ENCODE peak calls at places on chromosomes 7 and 10, in seven cellular contexts. V is activated T-helper 1 cell treated with anti-CD3 and anti-CD28 coated beads, Interleukin-12 subunit alpha, Interleukin-12 subunit beta, Interleukin-2, Interleukin-4 antibody, amounts not matched to agents 30 ng/mL and 10 ng/mL and 1 ng/mL, durations not matched to agents 14 hours and 24 hours and 36 hours; U is fibroblast of the conjunctiva; X is WERI-Rb-1; C is activated CD8-positive, alpha-beta memory T cell treated with anti-CD3 and anti-CD28 coated beads, Interleukin-2, amount 50 U/mL, for 4 hours; R is DND-41; P is stimulated activated CD8-positive, alpha-beta memory T cell treated with anti-CD3 and anti-CD28 coated beads, Interleukin-15, amount 100 ng/mL, for 4 hours. J is an unnamed sample.

GRCh38 chr10:18099420-18099819 is 40.8 kb upstream of the CACNB2 start:
- DNase-seq in R (no peak), C (no peak), P (no peak), U (no peak), V (no peak), X (no peak), J (no peak)

GRCh38 chr10:79374312-79375191 is 27.3 kb downstream of the PPIF start:
- DNase-seq in C (peak), R (peak), U (peak), V (peak), P (peak), X (peak), J (peak)

GRCh38 chr7:157476201-157476600 is 139.4 kb downstream of the DNAJB6 start:
- DNase-seq in C (no peak), V (no peak), R (no peak), U (no peak), P (no peak), X (no peak), J (no peak)

GRCh38 chr10:107168739-107169138 is 4.2 kb upstream of the SORCS1 start:
- DNase-seq in P (no peak), V (no peak), X (no peak), U (no peak), R (no peak), C (no peak), J (no peak)

GRCh38 chr10:131676046-131676445 is 224.8 kb upstream of the PPP2R2D start:
- DNase-seq in V (no peak), R (no peak), C (no peak), P (no peak), U (no peak), X (no peak), J (no peak)

GRCh38 chr10:7750222-7750621 is 37.6 kb downstream of the KIN start:
- DNase-seq in C (no peak), U (no peak), X (no peak), P (no peak), R (no peak), V (no peak), J (no peak)

GRCh38 chr7:16583834-16584233 is 57.2 kb downstream of the LRRC72 start:
- DNase-seq in P (no peak), U (no peak), R (no peak), C (no peak), X (no peak), V (no peak), J (no peak)

GRCh38 chr10:11701451-11702095 is 40.6 kb upstream of the ECHDC3 start:
- DNase-seq in X (no peak), U (no peak), C (no peak), V (no peak), P (no peak), R (no peak), J (no peak)

GRCh38 chr10:70891636-70892035 is 3.3 kb upstream of the PCBD1 start:
- DNase-seq in V (no peak), U (no peak), P (no peak), C (no peak), X (no peak), R (no peak), J (no peak)

GRCh38 chr7:33039257-33039904 is 23.2 kb downstream of the NT5C3A start:
- DNase-seq in X (no peak), C (no peak), P (no peak), R (no peak), V (no peak), U (no peak), J (no peak)

GRCh38 chr7:25979605-25980004 is 172.4 kb upstream of the NFE2L3 start:
- DNase-seq in U (no peak), C (no peak), R (no peak), X (no peak), V (no peak), P (no peak), J (no peak)

GRCh38 chr7:151071032-151071866 is 9.4 kb downstream of the FASTK start:
- DNase-seq in X (no peak), R (no peak), U (no peak), V (no peak), P (no peak), C (no peak), J (no peak)

GRCh38 chr7:27210441-27211083 is 10.7 kb upstream of the HOXA13 start:
- DNase-seq in U (peak), C (peak), V (no peak), P (no peak), X (peak), R (peak), J (no peak)

GRCh38 chr7:148722340-148723165 is 23.9 kb downstream of the CUL1 start:
- DNase-seq in C (no peak), X (no peak), P (no peak), V (no peak), R (peak), U (no peak), J (no peak)

GRCh38 chr10:103476046-103476768 is 2.8 kb downstream of the CALHM3 start:
- DNase-seq in U (no peak), P (no peak), V (no peak), X (peak), R (no peak), C (no peak), J (no peak)

GRCh38 chr7:48522692-48523091 is 351.4 kb downstream of the ABCA13 start:
- DNase-seq in C (no peak), X (no peak), V (no peak), P (no peak), U (no peak), R (no peak), J (no peak)

GRCh38 chr7:36760856-36761762 is 36.8 kb upstream of the AOAH start:
- DNase-seq in U (no peak), P (no peak), C (no peak), X (no peak), V (no peak), R (no peak), J (no peak)

GRCh38 chr10:4807803-4808507 is 18.1 kb upstream of the AKR1E2 start:
- DNase-seq in P (no peak), X (no peak), C (no peak), R (no peak), V (no peak), U (peak), J (no peak)

GRCh38 chr10:73773152-73773879 is 8.5 kb upstream of the CHCHD1 start:
- DNase-seq in P (no peak), C (no peak), X (no peak), U (no peak), R (no peak), V (no peak), J (no peak)

GRCh38 chr10:98260350-98260749 is 7.6 kb downstream of the LOXL4 start:
- DNase-seq in R (no peak), U (no peak), C (no peak), V (no peak), P (no peak), X (no peak), J (no peak)

GRCh38 chr7:98831641-98832221 is 38.1 kb downstream of the TMEM130 start:
- DNase-seq in C (peak), V (peak), U (no peak), R (peak), X (peak), P (no peak), J (no peak)

GRCh38 chr10:91787810-91788209 is 10.4 kb upstream of the TNKS2 start:
- DNase-seq in C (no peak), R (no peak), U (no peak), P (no peak), X (no peak), V (no peak), J (no peak)

GRCh38 chr7:94421711-94422110 is 27.0 kb downstream of the COL1A2 start:
- DNase-seq in P (no peak), V (no peak), R (no peak), C (no peak), U (no peak), X (no peak), J (no peak)

GRCh38 chr7:110358028-110358427 is 732.9 kb upstream of the LRRN3 start:
- DNase-seq in C (no peak), X (no peak), U (no peak), V (no peak), P (no peak), R (no peak), J (no peak)

GRCh38 chr7:134730359-134730758 is 49.1 kb upstream of the CALD1 start:
- DNase-seq in V (no peak), U (peak), C (no peak), P (no peak), R (no peak), X (no peak), J (no peak)

J was measured in lower leg skin.